ENCODE peak calls at places on chromosomes 13 and 19, in six cellular contexts. D is astrocyte of the cerebellum, M is posterior cingulate gyrus, T is occipital lobe, O is anterior cingulate cortex, E is PC-3. P is an unnamed sample.

GRCh38 chr19:49272204-49272603 is 52.8 kb downstream of the SLC6A16 start:
- DNase-seq in E (peak; percentile 81), T (no peak), O (no peak), D (peak; percentile 31), M (no peak), P (no peak)

GRCh38 chr19:35977446-35978222 is 17.4 kb upstream of the SDHAF1 start:
- DNase-seq in T (no peak), E (no peak), M (no peak), D (no peak), O (no peak), P (no peak)

GRCh38 chr19:12884926-12885748 is 1.9 kb downstream of the KLF1 start:
- DNase-seq in M (peak; percentile 68), T (no peak), O (no peak), D (no peak), E (peak; percentile 70), P (peak; percentile 86)

GRCh38 chr13:39676315-39676876 is 20.9 kb downstream of the COG6 start:
- DNase-seq in E (peak; percentile 67), M (no peak), T (no peak), D (peak; percentile 58), O (no peak), P (peak; percentile 5)

GRCh38 chr13:26596458-26596857 is 39.0 kb downstream of the WASF3 start:
- DNase-seq in O (no peak), M (no peak), T (no peak), E (no peak), D (no peak), P (no peak)

GRCh38 chr19:2282062-2282861 is at the start of gene PEAK3:
- DNase-seq in M (peak; percentile 52), D (no peak), O (no peak), E (no peak), T (no peak), P (peak; percentile 73)

GRCh38 chr19:51721905-51722304 is 1.9 kb downstream of the HAS1 start:
- DNase-seq in E (no peak), O (no peak), D (no peak), T (no peak), M (no peak), P (no peak)

GRCh38 chr19:31262673-31263308 is 86.4 kb downstream of the TSHZ3 start:
- DNase-seq in E (no peak), M (no peak), D (no peak), T (no peak), O (no peak), P (no peak)

GRCh38 chr19:10797541-10798256 is 38.3 kb downstream of the TMED1 start:
- DNase-seq in M (peak; percentile 52), D (no peak), O (no peak), E (no peak), T (peak; percentile 35), P (peak; percentile 79)

P was measured in GM20000.